ENCODE peak calls at places on chromosomes 7 and 10, in ten cellular contexts. N is stimulated activated CD4-positive, alpha-beta T cell treated with anti-CD3 and anti-CD28 coated beads, Interleukin-1b, Interleukin-23, amount 100 ng/mL, for 1 hour; U is left cardiac atrium; Q is nephron progenitor cell; X is NCI-H2029; O is GM03348; K is Panc1; H is HT-29; R is effector memory CD4-positive, alpha-beta T cell; F is A549. L is an unnamed sample.

GRCh38 chr10:34957531-34957930 is 132.6 kb downstream of the CUL2 start:
- DNase-seq in N (no peak), Q (no peak), R (no peak), X (no peak), O (no peak), U (no peak), H (no peak), K (no peak), F (no peak), L (no peak)

GRCh38 chr10:69047111-69047837 is 40.6 kb upstream of the SRGN start:
- DNase-seq in F (no peak), U (no peak), R (no peak), Q (no peak), O (no peak), X (no peak), N (no peak), K (no peak), H (no peak), L (no peak)

GRCh38 chr10:103921248-103921647 is 3.3 kb upstream of the STN1 start:
- DNase-seq in R (no peak), H (no peak), O (no peak), U (no peak), K (no peak), F (no peak), Q (no peak), X (no peak), N (no peak), L (no peak)

GRCh38 chr10:67936416-67936815 is 52.0 kb downstream of the SIRT1 start:
- DNase-seq in U (no peak), Q (no peak), R (no peak), H (no peak), F (no peak), K (no peak), X (no peak), N (no peak), O (peak), L (no peak)

GRCh38 chr7:117076426-117076943 is 123.2 kb downstream of the ST7 start:
- DNase-seq in R (no peak), K (no peak), N (no peak), O (no peak), H (no peak), Q (no peak), U (peak), X (no peak), F (no peak), L (peak)

GRCh38 chr7:66205736-66206080 is 574 bp downstream of the TPST1 start:
- DNase-seq in O (no peak), N (no peak), U (no peak), Q (no peak), F (no peak), H (no peak), K (no peak), R (no peak), X (no peak), L (peak)

GRCh38 chr7:97573065-97573464 is 158.8 kb upstream of the TAC1 start:
- DNase-seq in R (no peak), X (no peak), H (no peak), N (no peak), Q (no peak), O (no peak), K (no peak), U (no peak), F (no peak), L (no peak)

GRCh38 chr7:88040694-88041093 is 106.6 kb downstream of the ADAM22 start:
- DNase-seq in R (no peak), Q (no peak), U (no peak), N (no peak), K (no peak), X (no peak), H (no peak), O (no peak), F (no peak), L (no peak)

GRCh38 chr7:235576-236395 is 43.4 kb downstream of the FAM20C start:
- DNase-seq in X (no peak), R (no peak), K (no peak), Q (no peak), O (no peak), N (no peak), H (no peak), F (no peak), U (peak), L (no peak)

GRCh38 chr10:125871341-125871740 is 9.8 kb downstream of the DHX32 start:
- DNase-seq in Q (no peak), K (no peak), O (no peak), R (no peak), F (no peak), N (no peak), X (peak), U (no peak), H (no peak), L (no peak)

GRCh38 chr10:62413652-62414051 is 39.5 kb downstream of the ZNF365 start:
- DNase-seq in H (no peak), F (no peak), K (no peak), R (no peak), U (no peak), O (no peak), Q (no peak), N (no peak), X (no peak), L (no peak)

GRCh38 chr10:61973923-61974322 is 72.4 kb downstream of the ARID5B start:
- DNase-seq in U (no peak), F (no peak), N (no peak), R (no peak), K (no peak), Q (no peak), H (no peak), O (no peak), X (no peak), L (no peak)

GRCh38 chr10:82128527-82128926 is 253.5 kb downstream of the NRG3 start:
- DNase-seq in R (no peak), H (no peak), X (no peak), U (no peak), K (no peak), N (no peak), O (no peak), F (no peak), Q (no peak), L (no peak)

GRCh38 chr10:10627414-10627813 is 390.3 kb upstream of the CELF2 start:
- DNase-seq in F (no peak), K (no peak), H (no peak), O (no peak), R (no peak), U (no peak), N (no peak), X (no peak), Q (no peak), L (no peak)

GRCh38 chr7:120996333-120996982 is 7.9 kb downstream of the CPED1 start:
- DNase-seq in R (peak), U (peak), N (no peak), Q (no peak), H (peak), O (peak), X (peak), K (no peak), F (no peak), L (no peak)

GRCh38 chr7:95687759-95688343 is 84.5 kb upstream of the DYNC1I1 start:
- DNase-seq in K (peak), H (peak), R (no peak), O (peak), U (no peak), N (no peak), F (peak), Q (peak), X (no peak), L (peak)

GRCh38 chr7:151211155-151211772 is 976 bp upstream of the H2BK1 start:
- DNase-seq in N (no peak), H (no peak), K (no peak), Q (no peak), U (no peak), X (no peak), F (no peak), O (no peak), R (no peak), L (no peak)

GRCh38 chr7:6409091-6409490 is 38.7 kb downstream of the DAGLB start:
- DNase-seq in O (no peak), N (no peak), R (no peak), K (no peak), F (no peak), X (no peak), U (no peak), Q (no peak), H (no peak), L (no peak)